ENCODE peak calls at places on chromosomes 13 and 19, in five cellular contexts. One of them, this sample, is unnamed.
A peak's percentile ranks its signal among the peaks of the same experiment; 100 is the strongest.

GRCh38 chr13:25468330-25469178 is 96.8 kb downstream of the ATP8A2 start:
- DNase-seq in ovary: no peak
- DNase-seq in CD4-positive, alpha-beta T cell: no peak
- DNase-seq in IMR-90: no peak
- DNase-seq in breast epithelium: no peak
- DNase-seq in this sample: peak; percentile 21

GRCh38 chr13:93559718-93560117 is 333.1 kb downstream of the GPC6 start:
- DNase-seq in ovary: no peak
- DNase-seq in CD4-positive, alpha-beta T cell: no peak
- DNase-seq in IMR-90: peak; percentile 84
- DNase-seq in breast epithelium: no peak
- DNase-seq in this sample: no peak

GRCh38 chr19:45591638-45592005 is 7.0 kb upstream of the OPA3 start:
- DNase-seq in ovary: no peak
- DNase-seq in CD4-positive, alpha-beta T cell: no peak
- DNase-seq in IMR-90: no peak
- DNase-seq in breast epithelium: no peak
- DNase-seq in this sample: peak; percentile 57

GRCh38 chr19:38388310-38389100 is at the start of gene SPRED3:
- DNase-seq in ovary: peak; percentile 44
- DNase-seq in CD4-positive, alpha-beta T cell: no peak
- DNase-seq in IMR-90: peak; percentile 66
- DNase-seq in breast epithelium: no peak
- DNase-seq in this sample: peak; percentile 88

GRCh38 chr13:108920137-108920536 is 290.7 kb downstream of the MYO16 start:
- DNase-seq in ovary: no peak
- DNase-seq in CD4-positive, alpha-beta T cell: no peak
- DNase-seq in IMR-90: no peak
- DNase-seq in breast epithelium: no peak
- DNase-seq in this sample: no peak

GRCh38 chr13:50357586-50358118 is 342.4 kb downstream of the KCNRG start:
- DNase-seq in ovary: peak; percentile 28
- DNase-seq in CD4-positive, alpha-beta T cell: no peak
- DNase-seq in IMR-90: peak; percentile 93
- DNase-seq in breast epithelium: peak; percentile 56
- DNase-seq in this sample: no peak

GRCh38 chr19:2242811-2243210 is 6.2 kb downstream of the SF3A2 start:
- DNase-seq in ovary: no peak
- DNase-seq in CD4-positive, alpha-beta T cell: no peak
- DNase-seq in IMR-90: no peak
- DNase-seq in breast epithelium: no peak
- DNase-seq in this sample: no peak

GRCh38 chr19:50820549-50821247 is 2.9 kb downstream of the KLK1 start:
- DNase-seq in ovary: no peak
- DNase-seq in CD4-positive, alpha-beta T cell: no peak
- DNase-seq in IMR-90: no peak
- DNase-seq in breast epithelium: no peak
- DNase-seq in this sample: no peak

DNA sequence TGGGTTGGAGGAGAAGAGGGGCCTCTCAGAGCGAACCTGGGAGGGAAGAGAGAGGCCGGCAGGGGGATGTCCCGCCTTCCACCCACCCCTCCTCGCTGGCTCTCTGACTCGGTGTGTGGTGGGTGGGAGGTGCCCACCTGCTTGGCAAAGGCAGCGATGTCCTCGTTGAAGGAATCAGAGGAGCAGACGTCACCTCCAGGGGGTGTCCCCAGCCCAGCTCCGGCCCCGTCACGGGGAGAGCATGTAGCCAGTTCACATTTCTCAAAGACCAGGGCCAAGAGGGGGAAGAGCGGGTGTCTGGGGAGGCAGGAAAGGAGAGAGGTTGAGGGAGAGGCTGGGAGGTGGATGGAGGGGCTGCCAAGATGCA is 2.7 kb downstream of the MEIS3 start:
- DNase-seq in ovary: no peak
- DNase-seq in CD4-positive, alpha-beta T cell: no peak
- DNase-seq in IMR-90: no peak
- DNase-seq in breast epithelium: no peak
- DNase-seq in this sample: no peak
- H3K27ac ChIP-seq in ovary: no peak overlapping the region
- H3K27ac ChIP-seq in CD4-positive, alpha-beta T cell: no peak overlapping the region
- H3K27ac ChIP-seq in IMR-90: no peak overlapping the region
- H3K27ac ChIP-seq in breast epithelium: no peak overlapping the region
- H3K27ac ChIP-seq in this sample: no peak overlapping the region

DNA sequence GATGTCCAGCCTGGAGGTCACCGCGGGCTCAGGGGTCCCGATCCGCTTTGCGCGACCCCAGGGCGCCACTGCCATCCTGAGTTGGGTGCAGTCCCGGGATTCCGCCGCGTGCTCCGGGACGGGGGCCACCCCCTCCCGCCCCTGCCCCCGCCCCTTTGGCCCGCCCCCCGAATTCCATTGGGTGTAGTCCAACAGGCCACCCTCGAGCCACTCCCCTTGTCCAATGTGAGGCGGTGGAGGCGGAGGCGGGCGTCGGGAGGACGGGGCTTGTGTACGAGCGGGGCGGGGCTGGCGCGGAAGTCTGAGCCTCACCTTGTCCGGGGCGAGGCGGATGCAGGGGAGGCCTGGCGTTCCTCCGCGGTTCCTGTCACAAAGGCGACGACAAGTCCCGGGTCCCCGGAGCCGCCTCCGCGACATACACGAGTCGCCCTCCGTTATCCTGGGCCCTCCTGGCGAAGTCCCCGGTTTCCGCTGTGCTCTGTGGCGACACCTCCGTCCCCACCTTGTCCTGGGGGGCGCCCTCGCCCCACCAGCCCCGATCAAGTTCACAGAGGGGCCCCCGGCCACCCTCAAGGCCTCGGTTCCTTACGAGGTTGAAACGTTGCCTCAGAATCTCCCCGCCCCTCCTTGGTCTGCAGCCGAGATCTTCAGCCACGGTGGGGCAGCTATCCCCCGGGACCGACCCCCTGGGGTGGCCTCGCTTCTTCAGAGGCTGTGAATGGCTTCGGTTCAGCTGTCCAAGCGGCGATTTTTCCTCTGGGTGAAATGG is 1.2 kb downstream of the LDLR start:
- DNase-seq in ovary: peak; percentile 99
- DNase-seq in CD4-positive, alpha-beta T cell: peak; percentile 96
- DNase-seq in IMR-90: peak; percentile 92
- DNase-seq in breast epithelium: peak; percentile 99
- DNase-seq in this sample: peak; percentile 98
- H3K27ac ChIP-seq in ovary: peak overlapping the region; percentile 93
- H3K27ac ChIP-seq in CD4-positive, alpha-beta T cell: peak overlapping the region; percentile 98
- H3K27ac ChIP-seq in IMR-90: peak overlapping the region; percentile 96
- H3K27ac ChIP-seq in breast epithelium: peak overlapping the region; percentile 98
- H3K27ac ChIP-seq in this sample: peak overlapping the region; percentile 97

GRCh38 chr19:48897181-48897580 is 1.4 kb downstream of the TULP2 start:
- DNase-seq in ovary: no peak
- DNase-seq in CD4-positive, alpha-beta T cell: no peak
- DNase-seq in IMR-90: no peak
- DNase-seq in breast epithelium: no peak
- DNase-seq in this sample: no peak
- H3K27ac ChIP-seq in ovary: peak overlapping the region; percentile 75
- H3K27ac ChIP-seq in CD4-positive, alpha-beta T cell: no peak overlapping the region
- H3K27ac ChIP-seq in IMR-90: no peak overlapping the region
- H3K27ac ChIP-seq in breast epithelium: no peak overlapping the region
- H3K27ac ChIP-seq in this sample: no peak overlapping the region

GRCh38 chr19:41352609-41353465 is 885 bp downstream of the TGFB1 start:
- DNase-seq in ovary: peak; percentile 70
- DNase-seq in CD4-positive, alpha-beta T cell: peak; percentile 71
- DNase-seq in IMR-90: peak; percentile 44
- DNase-seq in breast epithelium: no peak
- DNase-seq in this sample: peak; percentile 95

GRCh38 chr19:41355035-41355434 is 1.3 kb upstream of the TGFB1 start:
- DNase-seq in ovary: no peak
- DNase-seq in CD4-positive, alpha-beta T cell: no peak
- DNase-seq in IMR-90: no peak
- DNase-seq in breast epithelium: no peak
- DNase-seq in this sample: no peak

GRCh38 chr19:41355802-41356201 is 2.1 kb upstream of the TGFB1 start:
- DNase-seq in ovary: no peak
- DNase-seq in CD4-positive, alpha-beta T cell: no peak
- DNase-seq in IMR-90: no peak
- DNase-seq in breast epithelium: no peak
- DNase-seq in this sample: no peak

GRCh38 chr19:41353466-41354342 is at the start of gene TGFB1:
- DNase-seq in ovary: peak; percentile 87
- DNase-seq in CD4-positive, alpha-beta T cell: peak; percentile 89
- DNase-seq in IMR-90: peak; percentile 87
- DNase-seq in breast epithelium: peak; percentile 78
- DNase-seq in this sample: peak; percentile 92

DNA sequence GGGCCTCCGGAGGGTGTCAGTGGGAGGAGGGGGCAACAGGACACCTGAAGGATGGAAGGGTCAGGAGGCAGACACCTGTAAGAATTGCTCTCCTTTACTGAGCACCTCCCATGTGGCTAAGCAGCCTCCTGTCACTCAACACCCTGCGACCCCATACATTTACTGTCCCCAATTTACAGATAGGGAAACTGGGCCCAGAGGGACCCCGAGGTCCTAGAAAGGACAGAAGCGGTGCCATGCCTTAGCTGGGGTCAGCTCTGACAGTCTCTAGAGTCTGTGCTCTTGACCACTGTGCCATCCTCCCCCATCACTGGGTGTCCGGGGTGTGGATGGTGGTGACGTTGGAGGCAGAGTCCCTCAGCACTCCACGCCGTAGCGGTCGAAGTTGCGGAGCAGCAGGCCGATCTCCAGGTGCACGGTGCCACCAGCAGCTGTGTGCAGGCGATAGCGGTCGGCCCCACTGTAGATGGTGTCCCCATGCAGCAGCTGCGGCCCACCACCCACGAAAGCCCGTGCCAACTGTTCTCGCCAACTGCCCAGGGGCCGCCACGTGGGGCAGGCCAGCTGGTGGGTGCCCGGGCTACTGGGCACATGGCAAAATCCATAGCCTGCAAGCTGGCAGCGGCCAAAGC is 737 bp upstream of the TGFB1 start:
- DNase-seq in ovary: peak; percentile 42
- DNase-seq in CD4-positive, alpha-beta T cell: no peak
- DNase-seq in IMR-90: no peak
- DNase-seq in breast epithelium: no peak
- DNase-seq in this sample: no peak
- H3K27ac ChIP-seq in ovary: peak overlapping the region; percentile 65
- H3K27ac ChIP-seq in CD4-positive, alpha-beta T cell: peak overlapping the region; percentile 68
- H3K27ac ChIP-seq in IMR-90: peak overlapping the region; percentile 73
- H3K27ac ChIP-seq in breast epithelium: peak overlapping the region; percentile 78
- H3K27ac ChIP-seq in this sample: peak overlapping the region; percentile 75

This sample was measured in upper lobe of left lung.